ENCODE peak calls at places on chromosomes 3 and 15, in nine cellular contexts. One of them, this sample, is unnamed.

GRCh38 chr15:66780172-66780972 is 78.3 kb downstream of the SMAD6 start:
- DNase-seq in mammary epithelial cell: peak; percentile 68
- DNase-seq in Karpas-422: no peak
- DNase-seq in Peyer's patch: peak; percentile 60
- DNase-seq in cardiac muscle cell: peak; percentile 70
- DNase-seq in colonic mucosa: peak; percentile 75
- DNase-seq in endodermal cell: no peak
- DNase-seq in thoracic aorta: peak; percentile 26
- DNase-seq in ovary: peak; percentile 33
- DNase-seq in this sample: peak; percentile 91

GRCh38 chr3:107410606-107411005 is 33.4 kb downstream of the CCDC54 start:
- DNase-seq in colonic mucosa: no peak
- DNase-seq in cardiac muscle cell: no peak
- DNase-seq in Karpas-422: peak; percentile 19
- DNase-seq in thoracic aorta: no peak
- DNase-seq in mammary epithelial cell: no peak
- DNase-seq in endodermal cell: no peak
- DNase-seq in ovary: no peak
- DNase-seq in Peyer's patch: no peak
- DNase-seq in this sample: no peak

GRCh38 chr15:73433878-73434277 is 9.1 kb upstream of the REC114 start:
- DNase-seq in ovary: no peak
- DNase-seq in Karpas-422: no peak
- DNase-seq in colonic mucosa: no peak
- DNase-seq in mammary epithelial cell: no peak
- DNase-seq in cardiac muscle cell: no peak
- DNase-seq in endodermal cell: no peak
- DNase-seq in thoracic aorta: no peak
- DNase-seq in Peyer's patch: no peak
- DNase-seq in this sample: no peak

GRCh38 chr3:50205719-50206276 is 727 bp downstream of the SLC38A3 start:
- DNase-seq in mammary epithelial cell: no peak
- DNase-seq in Karpas-422: peak; percentile 66
- DNase-seq in colonic mucosa: no peak
- DNase-seq in Peyer's patch: peak; percentile 66
- DNase-seq in cardiac muscle cell: no peak
- DNase-seq in ovary: no peak
- DNase-seq in thoracic aorta: no peak
- DNase-seq in endodermal cell: peak; percentile 91
- DNase-seq in this sample: no peak

GRCh38 chr15:78133801-78134200 is 2.6 kb upstream of the CIB2 start:
- DNase-seq in mammary epithelial cell: peak; percentile 97
- DNase-seq in Karpas-422: no peak
- DNase-seq in cardiac muscle cell: peak; percentile 42
- DNase-seq in colonic mucosa: no peak
- DNase-seq in ovary: no peak
- DNase-seq in thoracic aorta: no peak
- DNase-seq in endodermal cell: no peak
- DNase-seq in Peyer's patch: peak; percentile 6
- DNase-seq in this sample: no peak

GRCh38 chr15:33926260-33926659 is 42.0 kb upstream of the CHRM5 start:
- DNase-seq in Karpas-422: no peak
- DNase-seq in thoracic aorta: no peak
- DNase-seq in colonic mucosa: no peak
- DNase-seq in ovary: no peak
- DNase-seq in mammary epithelial cell: no peak
- DNase-seq in Peyer's patch: no peak
- DNase-seq in cardiac muscle cell: no peak
- DNase-seq in endodermal cell: no peak
- DNase-seq in this sample: no peak

GRCh38 chr3:183211390-183211789 is 41.7 kb upstream of the B3GNT5 start:
- DNase-seq in Peyer's patch: peak; percentile 54
- DNase-seq in mammary epithelial cell: no peak
- DNase-seq in colonic mucosa: no peak
- DNase-seq in cardiac muscle cell: no peak
- DNase-seq in ovary: no peak
- DNase-seq in thoracic aorta: no peak
- DNase-seq in endodermal cell: no peak
- DNase-seq in Karpas-422: no peak
- DNase-seq in this sample: no peak

GRCh38 chr3:116391296-116392201 is 53.7 kb downstream of the LSAMP start:
- DNase-seq in Karpas-422: no peak
- DNase-seq in mammary epithelial cell: no peak
- DNase-seq in thoracic aorta: no peak
- DNase-seq in cardiac muscle cell: no peak
- DNase-seq in endodermal cell: no peak
- DNase-seq in colonic mucosa: no peak
- DNase-seq in ovary: no peak
- DNase-seq in Peyer's patch: no peak
- DNase-seq in this sample: no peak

GRCh38 chr15:34582461-34583357 is 742 bp downstream of the GOLGA8B start:
- DNase-seq in endodermal cell: peak; percentile 74
- DNase-seq in Karpas-422: peak; percentile 79
- DNase-seq in Peyer's patch: peak; percentile 60
- DNase-seq in mammary epithelial cell: peak; percentile 50
- DNase-seq in cardiac muscle cell: peak; percentile 36
- DNase-seq in colonic mucosa: peak; percentile 59
- DNase-seq in thoracic aorta: no peak
- DNase-seq in ovary: peak; percentile 46
- DNase-seq in this sample: peak; percentile 39

GRCh38 chr15:71443538-71443937 is 328.3 kb downstream of the THSD4 start:
- DNase-seq in endodermal cell: peak; percentile 86
- DNase-seq in ovary: peak; percentile 46
- DNase-seq in colonic mucosa: peak; percentile 73
- DNase-seq in Karpas-422: peak; percentile 77
- DNase-seq in cardiac muscle cell: peak; percentile 63
- DNase-seq in mammary epithelial cell: no peak
- DNase-seq in Peyer's patch: peak; percentile 73
- DNase-seq in thoracic aorta: no peak
- DNase-seq in this sample: peak; percentile 44

GRCh38 chr3:39440316-39440715 is 27.2 kb upstream of the MOBP start:
- DNase-seq in cardiac muscle cell: no peak
- DNase-seq in Karpas-422: no peak
- DNase-seq in colonic mucosa: no peak
- DNase-seq in endodermal cell: no peak
- DNase-seq in Peyer's patch: no peak
- DNase-seq in mammary epithelial cell: no peak
- DNase-seq in ovary: no peak
- DNase-seq in thoracic aorta: no peak
- DNase-seq in this sample: no peak

GRCh38 chr3:25449857-25450256 is 21.8 kb downstream of the RARB start:
- DNase-seq in colonic mucosa: no peak
- DNase-seq in ovary: no peak
- DNase-seq in endodermal cell: no peak
- DNase-seq in Karpas-422: no peak
- DNase-seq in mammary epithelial cell: no peak
- DNase-seq in thoracic aorta: no peak
- DNase-seq in cardiac muscle cell: no peak
- DNase-seq in Peyer's patch: no peak
- DNase-seq in this sample: no peak

GRCh38 chr3:140602781-140603180 is 75.1 kb upstream of the TRIM42 start:
- DNase-seq in Karpas-422: no peak
- DNase-seq in thoracic aorta: no peak
- DNase-seq in mammary epithelial cell: no peak
- DNase-seq in endodermal cell: no peak
- DNase-seq in ovary: no peak
- DNase-seq in Peyer's patch: no peak
- DNase-seq in cardiac muscle cell: no peak
- DNase-seq in colonic mucosa: no peak
- DNase-seq in this sample: no peak

GRCh38 chr3:52742418-52743041 is 28.2 kb downstream of the NEK4 start:
- DNase-seq in endodermal cell: no peak
- DNase-seq in Karpas-422: peak; percentile 71
- DNase-seq in cardiac muscle cell: peak; percentile 59
- DNase-seq in thoracic aorta: no peak
- DNase-seq in mammary epithelial cell: peak; percentile 14
- DNase-seq in ovary: no peak
- DNase-seq in Peyer's patch: no peak
- DNase-seq in colonic mucosa: no peak
- DNase-seq in this sample: no peak
- H3K36me3 ChIP-seq in endodermal cell: peaks cover 86% of the 10 kb centered on the region
- H3K36me3 ChIP-seq in Karpas-422: peaks cover 20% of the 10 kb centered on the region
- H3K36me3 ChIP-seq in cardiac muscle cell: peaks cover 62% of the 10 kb centered on the region
- H3K36me3 ChIP-seq in thoracic aorta: peaks cover 35% of the 10 kb centered on the region
- H3K36me3 ChIP-seq in mammary epithelial cell: peaks cover 26% of the 10 kb centered on the region
- H3K36me3 ChIP-seq in ovary: no peaks in the 10 kb centered on the region
- H3K36me3 ChIP-seq in Peyer's patch: no peaks in the 10 kb centered on the region
- H3K36me3 ChIP-seq in colonic mucosa: no peaks in the 10 kb centered on the region
- H3K36me3 ChIP-seq in this sample: peaks cover 3% of the 10 kb centered on the region

GRCh38 chr3:122021037-122021436 is 1.0 kb downstream of the ILDR1 start:
- DNase-seq in mammary epithelial cell: no peak
- DNase-seq in endodermal cell: no peak
- DNase-seq in Karpas-422: no peak
- DNase-seq in Peyer's patch: no peak
- DNase-seq in cardiac muscle cell: no peak
- DNase-seq in ovary: no peak
- DNase-seq in colonic mucosa: peak; percentile 35
- DNase-seq in thoracic aorta: no peak
- DNase-seq in this sample: no peak

GRCh38 chr3:122024800-122025199 is 2.8 kb upstream of the ILDR1 start:
- DNase-seq in cardiac muscle cell: peak; percentile 68
- DNase-seq in ovary: no peak
- DNase-seq in Karpas-422: no peak
- DNase-seq in Peyer's patch: no peak
- DNase-seq in colonic mucosa: no peak
- DNase-seq in endodermal cell: no peak
- DNase-seq in mammary epithelial cell: no peak
- DNase-seq in thoracic aorta: no peak
- DNase-seq in this sample: no peak

GRCh38 chr3:122021811-122022401 is at the start of gene ILDR1:
- DNase-seq in endodermal cell: peak; percentile 81
- DNase-seq in ovary: no peak
- DNase-seq in mammary epithelial cell: no peak
- DNase-seq in cardiac muscle cell: no peak
- DNase-seq in thoracic aorta: no peak
- DNase-seq in Karpas-422: peak; percentile 69
- DNase-seq in Peyer's patch: peak; percentile 83
- DNase-seq in colonic mucosa: peak; percentile 83
- DNase-seq in this sample: no peak

GRCh38 chr3:122023335-122023734 is 1.3 kb upstream of the ILDR1 start:
- DNase-seq in endodermal cell: no peak
- DNase-seq in ovary: no peak
- DNase-seq in cardiac muscle cell: no peak
- DNase-seq in colonic mucosa: no peak
- DNase-seq in Karpas-422: peak; percentile 53
- DNase-seq in mammary epithelial cell: no peak
- DNase-seq in thoracic aorta: no peak
- DNase-seq in Peyer's patch: no peak
- DNase-seq in this sample: no peak

DNA sequence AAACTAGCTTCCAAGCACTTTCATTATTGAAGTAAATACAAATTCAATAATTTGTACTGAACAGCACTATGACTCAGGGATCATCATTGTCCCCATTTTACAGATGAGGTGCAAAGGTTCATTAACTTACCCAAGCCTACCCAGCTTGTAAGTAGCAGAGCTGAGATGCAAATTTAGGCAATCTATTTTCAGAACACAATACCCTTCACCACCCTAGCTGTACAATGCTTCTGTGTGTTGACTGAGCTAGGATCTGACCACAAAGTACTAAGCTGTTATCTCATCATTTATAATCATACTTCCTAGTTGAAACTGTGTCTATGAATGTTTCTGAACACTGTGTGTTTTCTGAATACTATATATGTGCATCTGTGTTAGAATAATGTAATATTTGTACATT is 3.2 kb upstream of the ILDR1 start:
- DNase-seq in cardiac muscle cell: peak; percentile 27
- DNase-seq in thoracic aorta: no peak
- DNase-seq in ovary: no peak
- DNase-seq in Peyer's patch: no peak
- DNase-seq in mammary epithelial cell: no peak
- DNase-seq in endodermal cell: no peak
- DNase-seq in Karpas-422: peak; percentile 41
- DNase-seq in colonic mucosa: no peak
- DNase-seq in this sample: no peak
- H3K4me3 ChIP-seq in cardiac muscle cell: no peak overlapping the region
- H3K4me3 ChIP-seq in thoracic aorta: no peak overlapping the region
- H3K4me3 ChIP-seq in ovary: no peak overlapping the region
- H3K4me3 ChIP-seq in Peyer's patch: no peak overlapping the region
- H3K4me3 ChIP-seq in mammary epithelial cell: no peak overlapping the region
- H3K4me3 ChIP-seq in endodermal cell: no peak overlapping the region
- H3K4me3 ChIP-seq in Karpas-422: no peak overlapping the region
- H3K4me3 ChIP-seq in colonic mucosa: no peak overlapping the region
- H3K4me3 ChIP-seq in this sample: no peak overlapping the region

DNA sequence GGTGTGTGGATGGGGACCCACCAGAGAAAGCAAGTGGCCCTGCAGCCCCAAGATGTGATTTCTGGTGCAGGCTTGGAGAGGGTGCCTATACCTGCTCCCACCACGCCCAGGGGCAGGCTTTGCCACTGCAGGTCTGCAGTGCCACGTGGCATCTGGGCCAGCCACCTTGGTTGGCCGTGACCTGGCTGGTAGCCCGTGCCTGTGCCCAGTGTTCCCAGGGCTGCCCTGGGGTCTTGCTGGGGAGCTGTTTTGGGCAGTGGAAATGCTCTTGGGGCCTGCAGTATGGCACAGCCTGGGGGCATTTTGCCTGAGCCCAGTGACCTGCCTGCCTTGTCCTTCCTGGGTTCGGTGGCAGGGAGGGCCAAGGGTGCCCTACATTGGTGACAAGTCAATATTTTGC is 203.4 kb downstream of the UBE3A start:
- DNase-seq in Peyer's patch: no peak
- DNase-seq in colonic mucosa: no peak
- DNase-seq in endodermal cell: no peak
- DNase-seq in Karpas-422: no peak
- DNase-seq in thoracic aorta: no peak
- DNase-seq in cardiac muscle cell: no peak
- DNase-seq in mammary epithelial cell: no peak
- DNase-seq in ovary: no peak
- DNase-seq in this sample: no peak
- H3K9me3 ChIP-seq in Peyer's patch: peaks cover 13% of the 10 kb centered on the region
- H3K9me3 ChIP-seq in colonic mucosa: no peaks in the 10 kb centered on the region
- H3K9me3 ChIP-seq in endodermal cell: no peaks in the 10 kb centered on the region
- H3K9me3 ChIP-seq in Karpas-422: peaks cover 27% of the 10 kb centered on the region
- H3K9me3 ChIP-seq in thoracic aorta: no peaks in the 10 kb centered on the region
- H3K9me3 ChIP-seq in cardiac muscle cell: no peaks in the 10 kb centered on the region
- H3K9me3 ChIP-seq in mammary epithelial cell: peaks cover 69% of the 10 kb centered on the region
- H3K9me3 ChIP-seq in ovary: no peaks in the 10 kb centered on the region
- H3K9me3 ChIP-seq in this sample: no peaks in the 10 kb centered on the region

DNA sequence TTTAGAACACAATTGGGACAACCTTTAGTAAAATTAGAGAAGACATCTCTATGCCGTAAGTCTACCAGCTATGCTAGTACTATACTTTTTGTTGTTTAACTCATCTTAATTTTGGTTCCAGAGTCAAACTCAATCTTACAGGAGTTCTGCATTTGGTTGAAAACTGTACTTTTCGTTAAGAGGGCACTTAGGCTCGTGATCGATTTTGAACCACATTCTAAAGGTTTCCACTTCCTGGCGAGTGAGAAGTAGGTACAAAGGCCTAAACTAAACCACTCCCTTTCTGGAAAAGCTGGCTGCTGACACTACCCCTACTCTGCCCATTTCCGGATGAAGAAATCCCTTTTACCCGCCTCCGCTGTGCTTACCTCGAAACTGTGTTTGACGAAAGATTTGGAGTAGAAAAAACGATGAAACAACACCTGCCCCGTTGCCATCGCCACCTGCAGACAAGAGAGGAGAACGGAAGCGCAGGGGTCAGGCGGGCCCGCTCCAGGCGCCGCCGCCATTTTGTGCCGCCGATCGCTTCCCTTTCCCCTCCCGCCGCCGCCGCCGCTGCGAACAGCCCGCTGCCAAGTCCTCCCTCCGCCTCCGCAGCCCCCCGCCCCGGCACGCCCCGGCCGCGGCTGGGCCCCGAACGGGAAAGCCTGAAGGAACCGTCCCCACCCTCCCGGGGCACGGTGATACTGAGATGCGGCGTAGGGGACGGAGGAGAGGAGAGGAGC is 748 bp downstream of the CCNL1 start:
- DNase-seq in mammary epithelial cell: peak; percentile 81
- DNase-seq in Karpas-422: peak; percentile 87
- DNase-seq in ovary: peak; percentile 67
- DNase-seq in cardiac muscle cell: peak; percentile 65
- DNase-seq in Peyer's patch: peak; percentile 85
- DNase-seq in colonic mucosa: peak; percentile 65
- DNase-seq in thoracic aorta: no peak
- DNase-seq in endodermal cell: peak; percentile 88
- DNase-seq in this sample: peak; percentile 67
- H3K36me3 ChIP-seq in mammary epithelial cell: peaks cover 34% of the 10 kb centered on the region
- H3K36me3 ChIP-seq in Karpas-422: peaks cover 50% of the 10 kb centered on the region
- H3K36me3 ChIP-seq in ovary: no peaks in the 10 kb centered on the region
- H3K36me3 ChIP-seq in cardiac muscle cell: peaks cover 42% of the 10 kb centered on the region
- H3K36me3 ChIP-seq in Peyer's patch: no peaks in the 10 kb centered on the region
- H3K36me3 ChIP-seq in colonic mucosa: peaks cover 8% of the 10 kb centered on the region
- H3K36me3 ChIP-seq in thoracic aorta: peaks cover 17% of the 10 kb centered on the region
- H3K36me3 ChIP-seq in endodermal cell: peaks cover 49% of the 10 kb centered on the region
- H3K36me3 ChIP-seq in this sample: peaks cover 57% of the 10 kb centered on the region